ENCODE peak calls at places on chromosomes 4 and X, in four cellular contexts. R, J, D and U are unnamed samples.

GRCh38 chr4:152640058-152640921 is 39.5 kb downstream of the TMEM154 start:
- DNase-seq in J (no peak), R (peak), D (peak), U (no peak)

GRCh38 chr4:113657834-113658233 is 103.7 kb downstream of the CAMK2D start:
- DNase-seq in J (no peak), D (no peak), R (peak), U (no peak)

GRCh38 chrX:11066812-11067211 is 44.3 kb upstream of the HCCS start:
- DNase-seq in D (no peak), R (no peak), J (no peak), U (no peak)

GRCh38 chrX:154799554-154800348 is 5.5 kb downstream of the MPP1 start:
- DNase-seq in J (no peak), R (peak), D (no peak), U (no peak)

GRCh38 chr4:146567396-146567795 is 45.7 kb upstream of the SLC10A7 start:
- DNase-seq in D (no peak), R (peak), J (no peak), U (no peak)

GRCh38 chrX:97517763-97518162 is 634.1 kb downstream of the RPA4 start:
- DNase-seq in J (no peak), D (no peak), R (no peak), U (no peak)

GRCh38 chrX:40734956-40735317 is 405 bp downstream of the MED14 start:
- DNase-seq in J (peak), D (no peak), R (peak), U (no peak)

GRCh38 chr4:185681604-185682003 is 130.4 kb downstream of the SORBS2 start:
- DNase-seq in J (no peak), R (no peak), D (no peak), U (no peak)

GRCh38 chr4:174449152-174449551 is 73.1 kb downstream of the HPGD start:
- DNase-seq in J (no peak), D (no peak), R (no peak), U (no peak)

GRCh38 chr4:73777612-73778011 is 37.2 kb downstream of the CXCL8 start:
- DNase-seq in J (no peak), D (no peak), R (peak), U (no peak)

GRCh38 chr4:90958256-90958895 is 831.2 kb downstream of the CCSER1 start:
- DNase-seq in J (no peak), D (no peak), R (peak), U (no peak)

GRCh38 chr4:83191026-83191425 is 76.5 kb upstream of the PLAC8 start:
- DNase-seq in J (no peak), D (no peak), R (no peak), U (no peak)

GRCh38 chrX:39953879-39954278 is 143.9 kb downstream of the BCOR start:
- DNase-seq in R (peak), D (peak), J (no peak), U (no peak)

GRCh38 chr4:107989537-107990386 is at the start of gene HADH:
- DNase-seq in J (peak), R (peak), D (peak), U (peak)

GRCh38 chr4:186227744-186228513 is 622 bp downstream of the KLKB1 start:
- DNase-seq in J (no peak), R (no peak), D (no peak), U (no peak)

GRCh38 chr4:62899607-62900364 is 1509.5 kb downstream of the TECRL start:
- DNase-seq in J (no peak), D (no peak), R (no peak), U (no peak)

GRCh38 chr4:2929469-2929868 is 33.7 kb downstream of the NOP14 start:
- DNase-seq in D (no peak), J (no peak), R (no peak), U (no peak)

GRCh38 chrX:66328950-66329596 is 165.0 kb downstream of the HEPH start:
- DNase-seq in D (no peak), R (no peak), J (no peak), U (no peak)

GRCh38 chrX:120029354-120029753 is 48.1 kb downstream of the RHOXF2B start:
- DNase-seq in R (peak), D (no peak), J (no peak), U (no peak)

GRCh38 chrX:13965531-13965930 is 64.2 kb downstream of the GEMIN8 start:
- DNase-seq in D (no peak), R (no peak), J (no peak), U (no peak)

GRCh38 chr4:8849266-8850073 is 22.2 kb downstream of the HMX1 start:
- DNase-seq in D (no peak), J (no peak), R (no peak), U (no peak)

GRCh38 chrX:154046262-154046771 is 26.6 kb upstream of the IRAK1 start:
- DNase-seq in D (no peak), J (no peak), R (peak), U (no peak)

GRCh38 chrX:80648023-80648422 is 161.7 kb downstream of the BRWD3 start:
- DNase-seq in D (no peak), J (no peak), R (peak), U (no peak)

GRCh38 chr4:93183589-93183988 is 645.0 kb upstream of the ATOH1 start:
- DNase-seq in R (peak), J (no peak), D (no peak), U (no peak)

GRCh38 chrX:139106111-139106510 is 394.6 kb upstream of the FGF13 start:
- DNase-seq in J (no peak), R (peak), D (no peak), U (no peak)

GRCh38 chrX:45584717-45585116 is 384.0 kb upstream of the DIPK2B start:
- DNase-seq in J (no peak), R (no peak), D (no peak), U (no peak)

GRCh38 chrX:69060631-69061408 is 104.4 kb downstream of the PJA1 start:
- DNase-seq in J (no peak), D (no peak), R (peak), U (no peak)

GRCh38 chr4:139783761-139784484 is 118.3 kb downstream of the MGST2 start:
- DNase-seq in J (no peak), D (no peak), R (no peak), U (no peak)

GRCh38 chr4:37953620-37954325 is 6.4 kb upstream of the PTTG2 start:
- DNase-seq in D (peak), J (no peak), R (no peak), U (no peak)